ENCODE peak calls at places on chromosomes 4 and X, in nine cellular contexts. H, Z, O, F, Y, E, V, C and U are unnamed samples.

GRCh38 chr4:38462659-38463058 is 201.3 kb upstream of the KLF3 start:
- DNase-seq in V (no peak), O (no peak), H (no peak), Z (no peak), F (no peak), E (no peak), C (no peak), Y (no peak), U (no peak)

GRCh38 chr4:54233128-54233696 is 4.1 kb downstream of the PDGFRA start:
- DNase-seq in F (peak), C (peak), H (no peak), V (peak), O (peak), E (peak), Y (no peak), Z (peak), U (peak)

GRCh38 chr4:152243890-152244595 is 291.8 kb downstream of the FBXW7 start:
- DNase-seq in H (no peak), Z (no peak), V (no peak), C (no peak), Y (no peak), O (no peak), F (no peak), E (no peak), U (no peak)

GRCh38 chr4:184355857-184356256 is 118.5 kb downstream of the IRF2 start:
- DNase-seq in E (no peak), C (no peak), Y (no peak), V (no peak), Z (no peak), H (no peak), O (no peak), F (no peak), U (no peak)

GRCh38 chr4:124334119-124334518 is 378.4 kb downstream of the ANKRD50 start:
- DNase-seq in O (no peak), Z (no peak), V (no peak), F (peak), C (no peak), H (peak), Y (peak), E (peak), U (peak)

GRCh38 chr4:5919044-5919443 is 26.2 kb upstream of the CRMP1 start:
- DNase-seq in O (no peak), V (peak), C (no peak), H (no peak), E (no peak), Y (no peak), Z (no peak), F (no peak), U (no peak)

GRCh38 chr4:107870916-107871786 is 46.4 kb downstream of the SGMS2 start:
- DNase-seq in C (no peak), F (no peak), Z (no peak), H (no peak), V (no peak), E (no peak), Y (no peak), O (no peak), U (no peak)

GRCh38 chr4:78551420-78552351 is at the start of gene ANXA3:
- DNase-seq in V (peak), E (peak), F (no peak), Z (no peak), Y (no peak), H (no peak), O (peak), C (peak), U (no peak)

GRCh38 chr4:148443550-148444295 is 1.5 kb upstream of the NR3C2 start:
- DNase-seq in H (peak), F (peak), V (peak), O (peak), E (peak), Y (no peak), C (peak), Z (no peak), U (no peak)

GRCh38 chr4:23305026-23305425 is 584.8 kb downstream of the PPARGC1A start:
- DNase-seq in O (no peak), V (no peak), H (no peak), C (no peak), E (no peak), Z (no peak), Y (no peak), F (peak), U (no peak)

GRCh38 chr4:152079543-152080293 is 318.9 kb upstream of the GATB start:
- DNase-seq in F (peak), Y (no peak), V (no peak), O (no peak), H (peak), E (no peak), C (no peak), Z (no peak), U (peak)

GRCh38 chr4:75011131-75011795 is 78.3 kb downstream of the PARM1 start:
- DNase-seq in V (no peak), F (no peak), E (no peak), Z (no peak), O (no peak), Y (no peak), H (no peak), C (no peak), U (no peak)

GRCh38 chrX:39762266-39762841 is 335.4 kb downstream of the BCOR start:
- DNase-seq in Y (no peak), F (no peak), Z (no peak), H (no peak), V (no peak), E (peak), O (no peak), C (no peak), U (no peak)

GRCh38 chrX:40849906-40850672 is 114.7 kb upstream of the MED14 start:
- DNase-seq in C (no peak), O (no peak), H (no peak), F (no peak), V (no peak), Y (no peak), Z (no peak), E (no peak), U (no peak)

GRCh38 chrX:132367984-132368383 is 120.9 kb downstream of the MBNL3 start:
- DNase-seq in Y (no peak), F (no peak), E (peak), O (no peak), Z (no peak), C (no peak), H (no peak), V (no peak), U (no peak)

GRCh38 chr4:111209706-111210105 is 586.8 kb upstream of the PITX2 start:
- DNase-seq in Z (no peak), O (no peak), C (no peak), Y (no peak), H (no peak), E (no peak), V (no peak), F (no peak), U (no peak)

GRCh38 chr4:7139167-7139979 is 53.0 kb upstream of the SORCS2 start:
- DNase-seq in V (no peak), O (no peak), Y (no peak), C (no peak), F (no peak), E (no peak), Z (no peak), H (no peak), U (no peak)

GRCh38 chrX:37755073-37755472 is 24.8 kb upstream of the CYBB start:
- DNase-seq in O (no peak), V (no peak), E (no peak), F (peak), H (peak), Z (no peak), Y (no peak), C (no peak), U (peak)

GRCh38 chr4:186554485-186554884 is 882 bp downstream of the MTNR1A start:
- DNase-seq in Y (no peak), O (no peak), C (no peak), H (no peak), V (no peak), F (no peak), Z (no peak), E (peak), U (no peak)

GRCh38 chrX:136692271-136692670 is 44.3 kb downstream of the CD40LG start:
- DNase-seq in C (no peak), Y (no peak), F (no peak), E (no peak), O (no peak), Z (no peak), V (no peak), H (no peak), U (no peak)

GRCh38 chrX:101190736-101191135 is 28.9 kb upstream of the DRP2 start:
- DNase-seq in E (no peak), V (no peak), C (no peak), O (no peak), H (no peak), Z (no peak), F (no peak), Y (no peak), U (no peak)

GRCh38 chr4:57490520-57490919 is 380.3 kb upstream of the IGFBP7 start:
- DNase-seq in H (no peak), O (no peak), V (peak), F (no peak), Y (no peak), Z (no peak), E (peak), C (peak), U (no peak)

GRCh38 chr4:84496356-84497219 is 2.5 kb downstream of the NKX6-1 start:
- DNase-seq in C (no peak), H (no peak), O (no peak), F (no peak), V (peak), E (no peak), Z (no peak), Y (no peak), U (no peak)

GRCh38 chr4:88191404-88191803 is 33.0 kb upstream of the ABCG2 start:
- DNase-seq in H (no peak), F (no peak), V (no peak), Z (no peak), C (no peak), O (no peak), Y (no peak), E (no peak), U (no peak)

GRCh38 chr4:73662709-73663546 is 42.7 kb upstream of the RASSF6 start:
- DNase-seq in C (no peak), O (no peak), F (peak), E (peak), V (no peak), Y (peak), Z (no peak), H (peak), U (peak)

GRCh38 chrX:100625985-100626491 is 10.6 kb downstream of the TSPAN6 start:
- DNase-seq in Z (no peak), E (no peak), O (no peak), C (no peak), Y (no peak), V (no peak), H (peak), F (peak), U (peak)

GRCh38 chr4:122803788-122804208 is 22.8 kb upstream of the FGF2 start:
- DNase-seq in F (no peak), H (no peak), Y (no peak), C (no peak), E (no peak), Z (no peak), V (no peak), O (no peak), U (no peak)

GRCh38 chr4:14857986-14858385 is 144.3 kb upstream of the CPEB2 start:
- DNase-seq in H (no peak), V (no peak), F (no peak), C (no peak), E (no peak), Y (no peak), O (no peak), Z (no peak), U (no peak)

GRCh38 chrX:22629105-22629725 is 356.5 kb downstream of the CBLL2 start:
- DNase-seq in V (no peak), E (peak), Y (peak), C (no peak), Z (no peak), H (no peak), O (no peak), F (no peak), U (no peak)

GRCh38 chr4:8085491-8086479 is 72.8 kb downstream of the ABLIM2 start:
- DNase-seq in V (peak), Z (no peak), E (no peak), F (no peak), Y (no peak), H (no peak), O (no peak), C (no peak), U (no peak)